ENCODE peak calls at places on chromosomes 13 and 19, in five cellular contexts. W is 8988T; L is stimulated activated CD4-positive, alpha-beta T cell treated with anti-CD3 and anti-CD28 coated beads, Interleukin-4, amount 100 ng/mL, for 1 hour; N is B cell; R is nephron progenitor cell. K is an unnamed sample.

GRCh38 chr13:61294467-61295186 is 121.0 kb downstream of the PCDH20 start:
- DNase-seq in R (no peak), N (no peak), W (no peak), L (no peak), K (no peak)

GRCh38 chr19:52991484-52991883 is 22.2 kb upstream of the ERVV-1 start:
- DNase-seq in L (no peak), W (no peak), N (no peak), R (no peak), K (no peak)

GRCh38 chr13:113730831-113731191 is 28.2 kb upstream of the TMEM255B start:
- DNase-seq in W (no peak), L (no peak), N (no peak), R (no peak), K (no peak)

GRCh38 chr13:45564108-45564507 is 51.4 kb downstream of the ERICH6B start:
- DNase-seq in N (no peak), L (no peak), W (no peak), R (no peak), K (no peak)

GRCh38 chr19:44585371-44586141 is 27.8 kb upstream of the IGSF23 start:
- DNase-seq in L (no peak), N (no peak), W (no peak), R (no peak), K (no peak)

GRCh38 chr19:4334929-4335833 is 3.4 kb downstream of the STAP2 start:
- DNase-seq in L (no peak), W (no peak), N (no peak), R (no peak), K (no peak)

GRCh38 chr13:110447058-110447511 is 114.4 kb downstream of the RAB20 start:
- DNase-seq in W (no peak), R (no peak), L (no peak), N (no peak), K (no peak)

GRCh38 chr13:40028446-40028845 is 373.0 kb downstream of the COG6 start:
- DNase-seq in L (no peak), W (no peak), R (no peak), N (no peak), K (no peak)

GRCh38 chr19:35780717-35781116 is 5.4 kb downstream of the ARHGAP33 start:
- DNase-seq in L (no peak), W (no peak), N (no peak), R (no peak), K (no peak)